ENCODE peak calls at places on chromosomes 1 and 21, in seven cellular contexts. J is K562; L is glutamatergic neuron; A is CD8-positive, alpha-beta T cell; B is Peyer's patch; V is AG09319; F is activated CD8-positive, alpha-beta T cell treated with anti-CD3 and anti-CD28 coated beads for 36 hours. T is an unnamed sample.

GRCh38 chr21:15219866-15220265 is 155.1 kb upstream of the NRIP1 start:
- DNase-seq in B (no peak), A (no peak), F (no peak), V (no peak), J (no peak), L (no peak), T (no peak)

GRCh38 chr1:71157715-71158114 is 76.9 kb upstream of the ZRANB2 start:
- DNase-seq in B (no peak), L (no peak), V (no peak), J (no peak), F (no peak), A (no peak), T (no peak)

GRCh38 chr21:35658242-35658641 is 402.1 kb downstream of the SETD4 start:
- DNase-seq in F (no peak), B (no peak), A (no peak), L (no peak), J (no peak), V (peak; percentile 49), T (no peak)

GRCh38 chr1:159012495-159012894 is 2.8 kb downstream of the IFI16 start:
- DNase-seq in L (no peak), A (peak; percentile 32), J (no peak), V (no peak), B (peak; percentile 67), F (peak; percentile 85), T (peak; percentile 28)

GRCh38 chr1:22140681-22141080 is 2.2 kb downstream of the WNT4 start:
- DNase-seq in L (no peak), F (no peak), J (no peak), B (no peak), A (no peak), V (no peak), T (no peak)

GRCh38 chr1:224873645-224874369 is 55.7 kb upstream of the DNAH14 start:
- DNase-seq in J (no peak), A (no peak), B (no peak), V (peak; percentile 11), F (no peak), L (no peak), T (no peak)

GRCh38 chr1:51667556-51667955 is 50.7 kb downstream of the OSBPL9 start:
- DNase-seq in F (no peak), J (no peak), B (no peak), A (no peak), V (no peak), L (no peak), T (no peak)

GRCh38 chr21:25330266-25330665 is 277.0 kb downstream of the MRPL39 start:
- DNase-seq in A (no peak), F (no peak), B (no peak), V (no peak), J (no peak), L (no peak), T (no peak)

GRCh38 chr1:154784924-154785531 is 85.1 kb downstream of the KCNN3 start:
- DNase-seq in V (no peak), F (peak; percentile 77), J (no peak), L (no peak), B (no peak), A (peak; percentile 55), T (peak; percentile 83)

GRCh38 chr1:172497230-172497629 is 35.7 kb upstream of the SUCO start:
- DNase-seq in B (no peak), L (peak; percentile 18), V (peak; percentile 16), J (no peak), A (no peak), F (no peak), T (no peak)

GRCh38 chr1:50420283-50420682 is 3.0 kb downstream of the DMRTA2 start:
- DNase-seq in F (no peak), B (no peak), L (no peak), J (peak; percentile 5), V (no peak), A (no peak), T (no peak)

GRCh38 chr1:49358036-49358435 is 581.3 kb upstream of the BEND5 start:
- DNase-seq in V (no peak), B (no peak), A (no peak), L (no peak), F (no peak), J (no peak), T (no peak)

GRCh38 chr1:28893403-28894102 is 20.8 kb upstream of the EPB41 start:
- DNase-seq in V (peak; percentile 36), J (peak; percentile 57), A (peak; percentile 33), B (no peak), L (peak; percentile 64), F (peak; percentile 51), T (no peak)
- TF ChIP-seq CTCF in V (peak; percentile 57), J (peak; percentile 75), A (peak; percentile 29), B (peak; percentile 3), L (peak; percentile 30), F (peak; percentile 25), T (peak; percentile 20)

GRCh38 chr1:31714442-31715096 is 10.8 kb upstream of the COL16A1 start:
- DNase-seq in V (no peak), B (peak; percentile 30), F (peak; percentile 38), A (peak; percentile 37), L (peak; percentile 65), J (peak; percentile 67), T (no peak)
- TF ChIP-seq CTCF in V (peak; percentile 61), B (peak; percentile 35), F (peak; percentile 44), A (no peak), L (no peak), J (peak; percentile 60), T (peak; percentile 64)

DNA sequence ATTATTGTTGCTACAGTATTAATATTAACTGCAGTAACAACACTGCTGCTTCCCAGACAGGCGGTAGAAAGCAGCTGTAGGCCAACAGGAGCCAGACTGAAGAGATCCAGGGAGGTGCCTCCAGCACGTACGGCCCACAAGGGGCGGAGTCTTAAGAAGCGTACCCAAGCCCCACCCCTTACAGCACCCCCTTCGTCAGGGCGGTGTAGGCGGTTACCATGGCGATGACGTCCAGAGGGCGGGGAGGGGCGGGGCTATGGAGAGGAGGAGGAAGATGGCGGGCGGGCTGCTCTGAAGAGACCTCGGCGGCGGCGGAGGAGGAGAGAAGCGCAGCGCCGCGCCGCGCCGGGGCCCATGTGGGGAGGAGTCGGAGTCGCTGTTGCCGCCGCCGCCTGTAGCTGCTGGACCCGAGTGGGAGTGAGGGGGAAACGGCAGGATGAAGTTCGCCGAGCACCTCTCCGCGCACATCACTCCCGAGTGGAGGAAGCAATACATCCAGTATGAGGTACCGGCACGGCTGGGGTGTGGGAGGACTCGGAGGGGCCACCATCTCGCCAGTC is at the start of gene XPR1:
- DNase-seq in F (peak; percentile 99), L (peak; percentile 97), J (peak; percentile 99), A (peak; percentile 98), V (peak; percentile 98), B (peak; percentile 99), T (peak; percentile 95)
- TF ChIP-seq CTCF in F (no peak), L (no peak), J (peak; percentile 30), A (no peak), V (peak; percentile 36), B (peak; percentile 61), T (no peak)

GRCh38 chr1:165138960-165139359 is 217.6 kb downstream of the LMX1A start:
- DNase-seq in L (no peak), F (no peak), A (no peak), V (no peak), J (no peak), B (no peak), T (no peak)

GRCh38 chr1:165147799-165148198 is 208.7 kb downstream of the LMX1A start:
- DNase-seq in V (no peak), B (no peak), F (no peak), A (no peak), J (no peak), L (no peak), T (no peak)

GRCh38 chr1:165143437-165144065 is 213.0 kb downstream of the LMX1A start:
- DNase-seq in A (no peak), F (peak; percentile 50), J (peak; percentile 74), V (no peak), L (peak; percentile 31), B (no peak), T (peak; percentile 16)

DNA sequence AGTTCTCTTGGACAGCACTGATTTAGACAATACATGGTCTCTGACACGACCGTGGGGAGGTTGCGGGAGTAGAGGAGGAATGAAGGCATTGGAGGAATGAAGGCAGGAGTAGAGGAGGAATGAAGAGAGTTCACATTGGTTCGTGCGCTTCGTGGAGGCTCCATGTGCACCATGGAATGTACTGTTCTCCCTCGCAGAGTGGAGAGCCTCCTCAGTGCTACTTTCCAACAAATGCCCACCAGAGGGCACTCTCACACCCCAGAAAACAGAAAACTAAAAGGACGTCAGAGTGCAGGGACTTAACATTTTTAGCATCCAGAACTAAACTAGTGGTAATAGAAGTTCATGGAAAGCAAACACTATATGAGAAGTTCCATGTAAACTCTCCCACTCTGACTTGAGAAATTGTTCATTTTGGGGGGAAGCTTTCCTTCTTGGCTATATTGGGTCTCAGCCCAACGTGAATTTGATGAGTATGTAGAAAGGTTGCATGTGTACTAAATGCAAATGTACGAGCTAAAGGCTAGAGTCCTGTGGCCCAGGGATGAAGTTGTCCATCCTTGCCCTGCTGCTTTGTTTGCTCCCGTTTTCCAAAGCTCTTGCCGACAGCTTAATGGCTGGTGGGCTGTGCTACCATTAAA is 211.6 kb downstream of the LMX1A start:
- DNase-seq in L (peak; percentile 74), V (peak; percentile 11), B (peak; percentile 17), F (peak; percentile 52), A (no peak), J (peak; percentile 56), T (peak; percentile 26)
- TF ChIP-seq CTCF in L (peak; percentile 84), V (peak; percentile 83), B (peak; percentile 42), F (peak; percentile 69), A (peak; percentile 12), J (peak; percentile 61), T (peak; percentile 79)

DNA sequence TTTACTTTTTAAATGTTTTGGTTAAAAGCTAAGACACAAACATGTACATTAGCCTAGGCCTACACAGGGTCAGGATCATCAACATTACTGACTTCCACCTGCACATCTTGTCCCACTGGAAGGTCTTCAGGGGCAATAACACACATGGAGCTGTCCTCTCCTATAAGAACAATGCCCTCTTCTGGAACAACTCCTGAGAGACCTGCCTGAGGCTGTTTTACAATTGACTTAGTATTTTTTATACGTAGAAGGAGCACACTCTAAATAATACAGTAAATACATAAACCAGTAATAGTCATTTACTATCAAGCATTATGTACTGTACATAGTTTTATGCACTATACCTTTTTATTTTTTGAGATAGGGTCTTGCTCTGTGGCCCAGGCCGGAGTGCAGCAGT is 14.1 kb upstream of the MOB3C start:
- DNase-seq in F (no peak), B (no peak), L (no peak), V (no peak), J (no peak), A (no peak), T (no peak)
- TF ChIP-seq CTCF in F (no peak), B (no peak), L (no peak), V (no peak), J (no peak), A (no peak), T (no peak)

DNA sequence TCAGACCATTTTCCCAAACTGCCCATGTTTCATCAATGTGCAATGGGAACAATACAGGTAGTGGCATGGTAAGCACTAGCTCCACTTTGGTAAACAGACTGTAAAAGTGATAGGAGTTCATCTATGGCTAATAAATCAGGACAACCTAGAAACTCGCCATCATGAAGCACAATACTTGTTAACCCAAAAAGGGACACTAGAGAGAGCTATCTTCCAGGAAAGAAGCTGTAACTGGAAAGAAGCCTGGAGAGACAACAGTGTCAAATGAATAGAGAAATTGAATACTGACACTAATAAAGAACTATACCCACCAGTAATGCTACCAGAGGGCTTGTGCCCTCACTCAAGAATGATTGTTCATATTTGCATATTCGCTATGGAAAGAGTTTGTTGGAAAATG is 164.7 kb upstream of the RGS18 start:
- DNase-seq in L (no peak), A (no peak), F (no peak), J (no peak), B (no peak), V (no peak), T (no peak)
- TF ChIP-seq CTCF in L (no peak), A (no peak), F (no peak), J (peak; percentile 39), B (no peak), V (no peak), T (no peak)